ENCODE peak calls at places on chromosomes 4 and X, in seven cellular contexts. G, K, R, H, S, L and D are unnamed samples.

GRCh38 chr4:26719954-26720552 is 136.2 kb downstream of the TBC1D19 start:
- DNase-seq in G (peak), K (no peak), R (no peak), H (no peak), S (no peak), L (no peak), D (no peak)

GRCh38 chr4:155496294-155496626 is 119.5 kb upstream of the MAP9 start:
- DNase-seq in G (no peak), K (no peak), R (no peak), H (no peak), S (no peak), L (no peak), D (no peak)

GRCh38 chr4:123418486-123418931 is 21.9 kb downstream of the SPRY1 start:
- DNase-seq in G (peak), K (peak), R (no peak), H (no peak), S (no peak), L (no peak), D (no peak)

GRCh38 chr4:157045507-157046127 is 30.3 kb upstream of the GLRB start:
- DNase-seq in G (peak), K (peak), R (no peak), H (no peak), S (no peak), L (no peak), D (no peak)

GRCh38 chr4:1593881-1594345 is 90.2 kb downstream of the FAM53A start:
- DNase-seq in G (no peak), K (peak), R (no peak), H (peak), S (no peak), L (no peak), D (peak)

GRCh38 chrX:79133897-79134296 is 10.6 kb upstream of the GPR174 start:
- DNase-seq in G (no peak), K (no peak), R (no peak), H (no peak), S (no peak), L (peak), D (no peak)

GRCh38 chr4:52716364-52717151 is 34.7 kb downstream of the ERVMER34-1 start:
- DNase-seq in G (no peak), K (no peak), R (no peak), H (no peak), S (no peak), L (no peak), D (no peak)

GRCh38 chrX:107440187-107440586 is 9.3 kb upstream of the FRMPD3 start:
- DNase-seq in G (no peak), K (no peak), R (no peak), H (no peak), S (no peak), L (no peak), D (no peak)

GRCh38 chrX:28590394-28590793 is 3.1 kb downstream of the IL1RAPL1 start:
- DNase-seq in G (no peak), K (peak), R (no peak), H (no peak), S (no peak), L (no peak), D (no peak)

GRCh38 chr4:128354205-128354821 is 66.7 kb upstream of the PGRMC2 start:
- DNase-seq in G (peak), K (no peak), R (no peak), H (no peak), S (no peak), L (no peak), D (no peak)

GRCh38 chrX:13094780-13095425 is 50.5 kb upstream of the FAM9C start:
- DNase-seq in G (no peak), K (peak), R (no peak), H (no peak), S (no peak), L (no peak), D (no peak)

GRCh38 chr4:168319486-168320019 is 1.0 kb upstream of the DDX60 start:
- DNase-seq in G (no peak), K (no peak), R (no peak), H (no peak), S (no peak), L (no peak), D (no peak)

GRCh38 chr4:109499513-109499912 is 60.5 kb upstream of the MCUB start:
- DNase-seq in G (no peak), K (no peak), R (no peak), H (no peak), S (no peak), L (no peak), D (no peak)